ENCODE peak calls at places on chromosomes 11 and 22, in ten cellular contexts. T is heart left ventricle, E is body of pancreas, R is suprapubic skin, M is spleen, A is sigmoid colon, P is IMR-90, Z is ovary, I is HepG2, X is uterus. J is an unnamed sample.
A peak's percentile ranks its signal among the peaks of the same experiment; 100 is the strongest.

GRCh38 chr11:111413849-111414248 is 34.8 kb upstream of the POU2AF1 start:
- DNase-seq in T (no peak), E (no peak), R (no peak), M (no peak), A (no peak), P (no peak), Z (no peak), I (no peak), X (no peak), J (no peak)

GRCh38 chr22:17272511-17272991 is 53.3 kb upstream of the ADA2 start:
- DNase-seq in T (no peak), E (no peak), R (no peak), M (peak; percentile 30), A (peak; percentile 27), P (no peak), Z (no peak), I (no peak), X (no peak), J (no peak)

GRCh38 chr22:31211862-31212730 is at the start of gene LIMK2:
- DNase-seq in T (peak; percentile 97), E (peak; percentile 96), R (peak; percentile 96), M (peak; percentile 100), A (peak; percentile 96), P (peak; percentile 73), Z (peak; percentile 96), I (peak; percentile 83), X (peak; percentile 94), J (peak; percentile 96)

GRCh38 chr22:32804036-32804435 is 2.5 kb downstream of the TIMP3 start:
- DNase-seq in T (no peak), E (no peak), R (no peak), M (no peak), A (no peak), P (peak; percentile 71), Z (no peak), I (no peak), X (no peak), J (no peak)

GRCh38 chr11:76249195-76249741 is 43.0 kb upstream of the WNT11 start:
- DNase-seq in T (no peak), E (no peak), R (no peak), M (no peak), A (no peak), P (no peak), Z (no peak), I (no peak), X (no peak), J (no peak)

GRCh38 chr11:77705195-77705876 is 67.7 kb upstream of the CLNS1A start:
- DNase-seq in T (no peak), E (no peak), R (no peak), M (no peak), A (no peak), P (peak; percentile 69), Z (no peak), I (peak; percentile 71), X (no peak), J (no peak)

GRCh38 chr11:65502852-65503603 is 4.2 kb downstream of the MALAT1 start:
- DNase-seq in T (no peak), E (no peak), R (no peak), M (no peak), A (peak; percentile 55), P (peak; percentile 64), Z (no peak), I (no peak), X (no peak), J (no peak)

GRCh38 chr11:1071571-1072115 is 3.0 kb upstream of the MUC2 start:
- DNase-seq in T (no peak), E (no peak), R (peak; percentile 71), M (peak; percentile 63), A (no peak), P (no peak), Z (no peak), I (no peak), X (peak; percentile 12), J (no peak)

GRCh38 chr11:57460756-57461749 is 725 bp downstream of the RTN4RL2 start:
- DNase-seq in T (no peak), E (no peak), R (no peak), M (peak; percentile 82), A (no peak), P (no peak), Z (no peak), I (no peak), X (no peak), J (no peak)

GRCh38 chr11:67613960-67614715 is 7.4 kb downstream of the NDUFV1 start:
- DNase-seq in T (peak; percentile 59), E (peak; percentile 68), R (peak; percentile 83), M (peak; percentile 95), A (peak; percentile 79), P (peak; percentile 13), Z (peak; percentile 69), I (no peak), X (peak; percentile 52), J (peak; percentile 80)
- TF ChIP-seq POLR2A in T (no peak), E (no peak), R (peak; percentile 11), M (no peak), A (no peak), P (no peak), Z (no peak), I (no peak), X (no peak), J (peak; percentile 89)

GRCh38 chr11:83195649-83196048 is 2.1 kb downstream of the ANKRD42 start:
- DNase-seq in T (no peak), E (no peak), R (no peak), M (no peak), A (no peak), P (no peak), Z (no peak), I (no peak), X (no peak), J (no peak)

GRCh38 chr11:83192846-83193245 is 666 bp upstream of the ANKRD42 start:
- DNase-seq in T (no peak), E (no peak), R (no peak), M (no peak), A (no peak), P (no peak), Z (no peak), I (peak; percentile 5), X (no peak), J (no peak)

GRCh38 chr11:83195176-83195531 is 1.6 kb downstream of the ANKRD42 start:
- DNase-seq in T (no peak), E (no peak), R (no peak), M (no peak), A (no peak), P (peak; percentile 1), Z (no peak), I (no peak), X (no peak), J (no peak)

GRCh38 chr11:83193315-83194283 is at the start of gene ANKRD42:
- DNase-seq in T (peak; percentile 94), E (peak; percentile 97), R (peak; percentile 96), M (peak; percentile 96), A (peak; percentile 97), P (peak; percentile 96), Z (peak; percentile 90), I (peak; percentile 93), X (peak; percentile 90), J (peak; percentile 82)

GRCh38 chr11:83194284-83195175 is 1.0 kb downstream of the ANKRD42 start:
- DNase-seq in T (peak; percentile 47), E (peak; percentile 64), R (peak; percentile 89), M (peak; percentile 93), A (peak; percentile 94), P (peak; percentile 77), Z (peak; percentile 59), I (peak; percentile 38), X (peak; percentile 76), J (peak; percentile 47)
- TF ChIP-seq POLR2A in T (no peak), E (no peak), R (peak; percentile 64), M (no peak), A (peak; percentile 13), P (peak; percentile 78), Z (peak; percentile 61), I (no peak), X (peak; percentile 44), J (no peak)

GRCh38 chr22:24540470-24540869 is 14.5 kb downstream of the GUCD1 start:
- DNase-seq in T (no peak), E (no peak), R (no peak), M (no peak), A (no peak), P (no peak), Z (no peak), I (no peak), X (no peak), J (no peak)

GRCh38 chr22:24543068-24543675 is 11.8 kb downstream of the GUCD1 start:
- DNase-seq in T (no peak), E (no peak), R (no peak), M (no peak), A (no peak), P (no peak), Z (no peak), I (no peak), X (no peak), J (no peak)

GRCh38 chr22:24543679-24544243 is 11.2 kb downstream of the GUCD1 start:
- DNase-seq in T (no peak), E (no peak), R (no peak), M (no peak), A (no peak), P (no peak), Z (no peak), I (no peak), X (no peak), J (no peak)

GRCh38 chr22:24541681-24542515 is 13.0 kb downstream of the GUCD1 start:
- DNase-seq in T (no peak), E (no peak), R (no peak), M (peak; percentile 51), A (no peak), P (no peak), Z (no peak), I (no peak), X (no peak), J (no peak)

DNA sequence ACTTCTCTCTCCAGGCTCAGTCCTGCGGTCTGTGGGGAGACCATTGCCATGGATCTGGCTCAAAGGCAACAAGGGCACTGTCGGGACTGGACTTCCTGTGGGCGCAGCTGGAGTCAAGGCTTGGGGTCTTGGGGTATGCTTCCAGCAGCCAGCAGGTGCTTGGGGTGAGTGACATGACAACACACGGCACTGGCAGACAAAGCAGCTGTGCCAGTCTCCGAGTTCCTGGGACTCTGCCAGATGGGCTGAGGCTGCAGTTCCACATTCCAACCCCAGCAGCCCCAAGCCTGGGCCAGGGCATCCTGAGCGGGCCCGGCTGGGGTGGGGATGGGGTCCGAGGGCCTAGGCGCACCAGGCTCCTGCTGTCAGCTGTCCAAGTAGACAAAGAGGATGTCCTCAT is 12.3 kb downstream of the GUCD1 start:
- DNase-seq in T (peak; percentile 70), E (peak; percentile 63), R (no peak), M (no peak), A (no peak), P (no peak), Z (no peak), I (no peak), X (no peak), J (no peak)
- TF ChIP-seq POLR2A in T (no peak), E (no peak), R (no peak), M (no peak), A (no peak), P (no peak), Z (no peak), I (no peak), X (no peak), J (no peak)

DNA sequence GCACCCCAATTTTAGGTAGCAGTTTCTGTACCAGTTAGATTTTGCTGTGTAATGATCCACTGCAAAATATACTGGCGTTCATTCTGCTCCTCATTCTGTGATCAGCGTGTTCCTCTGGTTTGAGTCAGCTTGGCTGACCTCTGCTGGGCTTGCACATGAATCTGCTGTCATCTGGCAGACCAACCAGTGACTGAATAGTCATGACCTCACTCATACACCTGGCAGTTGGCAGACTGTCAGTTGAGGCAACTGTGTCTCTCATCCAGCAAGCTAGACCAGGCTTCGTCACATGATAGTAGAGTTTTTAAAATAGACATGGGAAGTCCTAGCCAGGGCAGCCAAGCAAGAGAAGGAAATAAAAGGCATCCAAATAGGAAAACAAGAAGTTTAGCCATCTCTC is 316.3 kb upstream of the LARGE1 start:
- DNase-seq in T (peak; percentile 78), E (no peak), R (no peak), M (no peak), A (no peak), P (no peak), Z (no peak), I (no peak), X (no peak), J (no peak)
- TF ChIP-seq POLR2A in T (no peak), E (no peak), R (no peak), M (no peak), A (no peak), P (no peak), Z (no peak), I (no peak), X (no peak), J (no peak)

J was measured in GM12892.